ENCODE peak calls at places on chromosomes 11 and 22, in five cellular contexts. Z, E, Y, N and V are unnamed samples.

GRCh38 chr11:71202966-71203365 is 49.4 kb downstream of the SHANK2 start:
- DNase-seq in Z (no peak), E (no peak), Y (no peak), N (no peak), V (no peak)

GRCh38 chr11:123616505-123617198 is 37.8 kb downstream of the SCN3B start:
- DNase-seq in Z (peak; percentile 80), E (peak; percentile 86), Y (peak; percentile 93), N (no peak), V (no peak)

GRCh38 chr11:77165066-77165465 is 37.0 kb downstream of the MYO7A start:
- DNase-seq in Z (no peak), E (no peak), Y (no peak), N (no peak), V (no peak)

GRCh38 chr11:106480581-106481185 is 403.2 kb downstream of the AASDHPPT start:
- DNase-seq in Z (no peak), E (peak; percentile 86), Y (no peak), N (no peak), V (peak; percentile 58)

GRCh38 chr22:37639771-37640590 is 512 bp downstream of the SH3BP1 start:
- DNase-seq in Z (no peak), E (no peak), Y (peak; percentile 32), N (peak; percentile 66), V (no peak)

GRCh38 chr22:45966892-45967365 is 10.0 kb downstream of the WNT7B start:
- DNase-seq in Z (peak; percentile 21), E (no peak), Y (no peak), N (no peak), V (no peak)

GRCh38 chr11:103079833-103080232 is 12.1 kb downstream of the DCUN1D5 start:
- DNase-seq in Z (no peak), E (no peak), Y (peak; percentile 36), N (no peak), V (no peak)

GRCh38 chr11:26551186-26551801 is 20.8 kb downstream of the MUC15 start:
- DNase-seq in Z (no peak), E (peak; percentile 1), Y (no peak), N (no peak), V (no peak)

GRCh38 chr22:31211862-31212730 is at the start of gene LIMK2:
- DNase-seq in Z (peak; percentile 92), E (peak; percentile 79), Y (peak; percentile 91), N (peak; percentile 88), V (no peak)

GRCh38 chr11:113828186-113828585 is 47.2 kb downstream of the USP28 start:
- DNase-seq in Z (peak; percentile 50), E (no peak), Y (no peak), N (no peak), V (no peak)

GRCh38 chr11:86124251-86125233 is 55.7 kb upstream of the PICALM start:
- DNase-seq in Z (no peak), E (no peak), Y (no peak), N (no peak), V (no peak)

GRCh38 chr11:15034687-15035267 is 38.6 kb upstream of the CALCB start:
- DNase-seq in Z (no peak), E (no peak), Y (no peak), N (no peak), V (no peak)

GRCh38 chr11:118933486-118933885 is 7.8 kb upstream of the BCL9L start:
- DNase-seq in Z (no peak), E (no peak), Y (peak; percentile 55), N (no peak), V (no peak)

GRCh38 chr11:19087658-19088057 is 27.1 kb upstream of the MRGPRX2 start:
- DNase-seq in Z (no peak), E (peak; percentile 91), Y (peak; percentile 92), N (no peak), V (no peak)

GRCh38 chr11:18105086-18105801 is 638 bp downstream of the SAAL1 start:
- DNase-seq in Z (no peak), E (no peak), Y (no peak), N (no peak), V (no peak)

GRCh38 chr11:3129591-3130268 is 35.4 kb downstream of the OSBPL5 start:
- DNase-seq in Z (no peak), E (no peak), Y (no peak), N (no peak), V (no peak)

GRCh38 chr11:74839445-74839844 is 90.8 kb downstream of the RNF169 start:
- DNase-seq in Z (no peak), E (no peak), Y (no peak), N (peak; percentile 18), V (no peak)

GRCh38 chr11:105734422-105734821 is 124.5 kb downstream of the GRIA4 start:
- DNase-seq in Z (no peak), E (no peak), Y (no peak), N (no peak), V (no peak)